ENCODE peak calls at places on chromosomes 1 and 21, in four cellular contexts. S, R, H and Y are unnamed samples. For H3K27me3, the result is how much of the 10 kb centered on the place peaks cover.

GRCh38 chr1:41888756-41889155 is 30.0 kb downstream of the HIVEP3 start:
- DNase-seq in S (no peak), R (no peak), H (no peak), Y (no peak)

GRCh38 chr1:150152182-150152536 is 2.4 kb downstream of the PLEKHO1 start:
- DNase-seq in S (no peak), R (no peak), H (no peak), Y (no peak)

GRCh38 chr1:167223144-167224103 is 2.7 kb downstream of the POU2F1 start:
- DNase-seq in S (peak), R (no peak), H (no peak), Y (no peak)

GRCh38 chr1:198214924-198215323 is 58.1 kb downstream of the NEK7 start:
- DNase-seq in S (no peak), R (no peak), H (no peak), Y (no peak)

GRCh38 chr1:225977937-225978748 is 21.0 kb downstream of the SDE2 start:
- DNase-seq in S (no peak), R (no peak), H (peak), Y (no peak)

GRCh38 chr1:30919025-30919881 is 10.7 kb upstream of the SDC3 start:
- DNase-seq in S (peak), R (peak), H (peak), Y (no peak)

GRCh38 chr1:98058676-98059075 is 137.8 kb upstream of the DPYD start:
- DNase-seq in S (no peak), R (no peak), H (no peak), Y (no peak)

GRCh38 chr1:246297314-246298273 is 209.5 kb downstream of the SMYD3 start:
- DNase-seq in S (no peak), R (peak), H (no peak), Y (no peak)

GRCh38 chr1:234237416-234237815 is 135.8 kb upstream of the COA6 start:
- DNase-seq in S (no peak), R (no peak), H (no peak), Y (no peak)

GRCh38 chr1:102151242-102151641 is 154.5 kb upstream of the OLFM3 start:
- DNase-seq in S (no peak), R (no peak), H (no peak), Y (no peak)

GRCh38 chr1:21773585-21773984 is 9.4 kb downstream of the USP48 start:
- DNase-seq in S (no peak), R (no peak), H (no peak), Y (no peak)

GRCh38 chr1:222165625-222166024 is 382.3 kb downstream of the HHIPL2 start:
- DNase-seq in S (peak), R (no peak), H (no peak), Y (no peak)

GRCh38 chr1:157753611-157754010 is 23.3 kb downstream of the FCRL2 start:
- DNase-seq in S (no peak), R (no peak), H (no peak), Y (no peak)

GRCh38 chr1:227805606-227806197 is 9.8 kb upstream of the PRSS38 start:
- DNase-seq in S (peak), R (peak), H (peak), Y (peak)

GRCh38 chr1:24236170-24237045 is 49.3 kb upstream of the IFNLR1 start:
- DNase-seq in S (peak), R (peak), H (peak), Y (peak)

GRCh38 chr1:195804547-195804946 is 803.7 kb downstream of the KCNT2 start:
- DNase-seq in S (no peak), R (no peak), H (no peak), Y (no peak)

GRCh38 chr1:57605933-57606332 is 182.1 kb upstream of the DAB1 start:
- DNase-seq in S (no peak), R (no peak), H (no peak), Y (no peak)

GRCh38 chr1:223123238-223123976 is 19.6 kb downstream of the TLR5 start:
- DNase-seq in S (peak), R (no peak), H (peak), Y (no peak)

DNA sequence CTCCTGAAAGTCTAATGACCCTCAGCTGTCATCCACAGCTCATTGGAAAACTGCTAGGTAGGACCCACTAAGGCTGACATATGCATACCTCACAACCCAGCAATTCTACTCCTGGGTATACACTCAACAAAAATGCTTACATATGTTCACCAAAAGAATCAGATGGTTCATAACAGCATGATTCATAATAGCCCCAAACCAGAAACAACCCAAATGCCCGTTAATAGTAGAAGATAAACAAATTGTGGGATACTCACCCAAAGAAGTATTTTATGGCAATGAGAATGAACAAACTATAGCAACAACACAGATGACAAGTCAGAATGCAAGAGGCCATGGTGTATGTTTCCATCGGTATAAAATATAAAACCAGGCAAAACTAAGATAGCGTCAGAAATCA is 124.6 kb downstream of the HLCS start:
- DNase-seq in S (no peak), R (no peak), H (no peak), Y (no peak)
- H3K4me3 ChIP-seq in S (no peak), R (no peak), H (no peak), Y (no peak)

DNA sequence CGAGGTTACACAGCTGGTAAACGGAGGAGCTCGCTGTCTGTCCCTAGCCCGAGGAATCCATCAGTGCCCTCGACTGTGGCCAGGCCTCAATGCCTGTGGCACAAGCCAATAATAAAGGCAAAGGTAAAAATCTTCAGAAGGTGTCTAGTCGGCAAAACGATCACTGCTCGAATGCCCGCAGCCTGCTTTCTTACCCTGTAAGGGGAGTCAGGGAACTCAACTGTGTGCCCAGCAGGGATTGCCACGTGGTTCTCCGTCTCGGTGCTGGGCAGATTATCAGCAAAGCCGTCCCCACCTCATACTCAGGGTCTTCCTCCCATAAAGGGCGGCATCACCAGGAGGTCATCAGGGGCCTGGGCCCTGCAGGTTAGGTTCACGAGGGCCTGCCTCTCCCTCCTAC is 103.4 kb downstream of the PAX7 start:
- DNase-seq in S (no peak), R (no peak), H (no peak), Y (no peak)
- H3K27me3 ChIP-seq in S (under half), R (under half), H (under half), Y (under half)

GRCh38 chr1:27719286-27720251 is 6.2 kb upstream of the FAM76A start:
- DNase-seq in S (peak), R (no peak), H (no peak), Y (no peak)
- TF ChIP-seq CTCF in S (peak), R (peak), H (no peak), Y (peak)

GRCh38 chr1:66334311-66334710 is 199.6 kb upstream of the SGIP1 start:
- DNase-seq in S (no peak), R (no peak), H (no peak), Y (no peak)

GRCh38 chr1:66335125-66335524 is 198.8 kb upstream of the SGIP1 start:
- DNase-seq in S (no peak), R (no peak), H (no peak), Y (no peak)

GRCh38 chr1:66331641-66332523 is 202.1 kb upstream of the SGIP1 start:
- DNase-seq in S (peak), R (no peak), H (peak), Y (no peak)

GRCh38 chr1:66332524-66332853 is 201.5 kb upstream of the SGIP1 start:
- DNase-seq in S (no peak), R (no peak), H (no peak), Y (no peak)

DNA sequence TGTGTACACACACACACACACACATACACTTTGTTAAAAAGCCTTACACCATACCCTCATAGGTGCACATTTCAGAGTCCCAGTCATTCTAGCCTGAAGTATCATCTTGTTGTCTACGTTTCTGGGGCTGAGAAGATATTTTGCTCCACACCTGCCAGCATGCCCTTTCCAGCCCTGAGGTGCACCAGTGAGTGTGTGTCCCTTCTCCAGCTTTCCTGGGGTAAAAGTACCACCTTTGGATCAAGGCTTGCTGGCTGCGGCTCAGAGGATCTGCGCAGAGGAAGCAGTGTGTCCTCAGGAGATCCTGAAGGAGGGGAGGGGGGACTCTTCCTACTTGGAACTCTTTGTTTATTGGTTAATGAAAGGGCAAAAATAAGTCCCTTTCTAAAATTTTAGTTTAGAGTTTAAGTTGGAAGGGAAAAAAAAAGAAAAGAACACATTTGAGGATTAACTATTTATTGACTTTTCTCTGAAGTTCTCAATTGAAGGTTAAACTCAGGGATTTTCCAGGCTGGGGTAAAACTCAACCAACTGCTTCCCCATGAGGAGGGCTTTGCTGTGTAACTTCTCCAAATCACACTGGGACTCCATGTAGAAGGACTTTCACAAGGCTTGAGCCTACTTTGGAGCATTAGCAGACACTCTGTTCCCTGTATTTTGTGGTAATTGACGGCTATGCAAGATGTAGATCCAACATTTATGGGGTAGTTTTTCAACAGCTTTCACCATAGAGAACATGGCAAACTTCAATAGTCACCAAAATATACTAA is 200.3 kb upstream of the SGIP1 start:
- DNase-seq in S (no peak), R (no peak), H (no peak), Y (no peak)
- H3K4me3 ChIP-seq in S (peak), R (no peak), H (peak), Y (peak)

DNA sequence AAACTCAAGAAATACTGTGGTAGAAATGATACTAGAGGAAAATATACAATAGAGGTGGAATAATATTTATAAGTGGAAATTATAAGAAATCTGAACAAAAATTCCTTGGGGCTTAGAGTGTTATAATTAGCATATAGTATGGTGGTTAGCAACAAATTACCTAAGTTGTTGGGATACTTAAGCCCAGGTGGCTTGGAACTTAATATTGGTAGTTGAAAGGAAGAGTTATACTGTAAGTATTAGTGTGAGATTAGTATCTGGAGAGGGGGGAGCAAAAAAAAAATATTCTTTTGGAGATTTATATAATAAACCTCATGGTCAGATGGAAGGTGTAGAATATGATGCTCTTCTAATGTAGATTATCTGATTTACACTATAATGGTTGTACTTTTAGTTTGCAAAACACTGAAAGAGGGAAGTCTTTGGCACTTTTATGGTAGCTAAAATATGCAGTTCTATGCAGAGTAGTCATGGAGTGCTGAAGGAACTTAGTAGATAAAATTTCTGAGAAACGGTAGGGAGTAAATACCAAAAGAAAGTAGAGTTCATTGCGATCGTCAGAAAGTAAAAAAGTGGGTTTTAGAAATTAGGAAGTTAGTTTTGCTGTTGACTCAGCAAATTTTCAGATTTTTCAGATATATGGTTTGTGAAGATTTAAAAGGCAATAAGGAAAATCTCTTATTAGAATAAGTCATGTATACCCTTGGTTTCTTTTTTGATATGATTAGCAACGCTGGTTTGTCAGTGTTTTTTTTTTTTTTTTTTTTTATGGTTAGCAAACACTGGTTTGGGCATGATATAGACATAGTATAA is 45.7 kb downstream of the MTF2 start:
- DNase-seq in S (no peak), R (no peak), H (no peak), Y (no peak)
- H3K27me3 ChIP-seq in S (under half), R (under half), H (under half), Y (under half)

GRCh38 chr1:177355575-177355974 is 184.8 kb downstream of the BRINP2 start:
- DNase-seq in S (peak), R (no peak), H (no peak), Y (no peak)
- TF ChIP-seq CTCF in S (peak), R (peak), H (peak), Y (peak)

GRCh38 chr1:27153549-27153886 is 1.4 kb downstream of the SLC9A1 start:
- DNase-seq in S (peak), R (no peak), H (no peak), Y (no peak)
- H3K4me3 ChIP-seq in S (peak), R (peak), H (peak), Y (peak)